ENCODE peak calls at places on chromosomes 11 and 22, in seven cellular contexts. M is psoas muscle, X is MM.1S, Q is endodermal cell, S is Panc1, A is mesothelial cell of epicardium, J is fibroblast of the aortic adventitia. F is an unnamed sample.

GRCh38 chr11:110086892-110087309 is 6.3 kb upstream of the ZC3H12C start:
- DNase-seq in M (no peak), X (no peak), Q (no peak), S (no peak), A (no peak), J (peak; percentile 77), F (no peak)

GRCh38 chr11:27392715-27393114 is 29.7 kb upstream of the CCDC34 start:
- DNase-seq in M (no peak), X (no peak), Q (no peak), S (no peak), A (no peak), J (peak; percentile 96), F (no peak)

GRCh38 chr11:10134975-10135481 is 159.0 kb downstream of the SBF2 start:
- DNase-seq in M (no peak), X (no peak), Q (no peak), S (no peak), A (no peak), J (no peak), F (no peak)

GRCh38 chr11:7941608-7942007 is at the start of gene OR10A3:
- DNase-seq in M (no peak), X (no peak), Q (no peak), S (no peak), A (no peak), J (no peak), F (no peak)

GRCh38 chr22:34960005-34960404 is 106.0 kb upstream of the ISX start:
- DNase-seq in M (no peak), X (no peak), Q (no peak), S (no peak), A (no peak), J (no peak), F (no peak)

GRCh38 chr22:45516923-45517675 is 14.4 kb downstream of the FBLN1 start:
- DNase-seq in M (no peak), X (no peak), Q (peak; percentile 72), S (no peak), A (no peak), J (peak; percentile 72), F (no peak)

GRCh38 chr22:43154887-43155536 is 3.7 kb downstream of the TSPO start:
- DNase-seq in M (peak; percentile 75), X (no peak), Q (no peak), S (no peak), A (no peak), J (no peak), F (no peak)

GRCh38 chr11:122633219-122633829 is 22.2 kb upstream of the UBASH3B start:
- DNase-seq in M (peak; percentile 54), X (peak; percentile 51), Q (peak; percentile 75), S (no peak), A (no peak), J (peak; percentile 78), F (no peak)

GRCh38 chr11:18527512-18527911 is 770 bp upstream of the TSG101 start:
- DNase-seq in M (no peak), X (peak; percentile 8), Q (no peak), S (peak; percentile 35), A (no peak), J (peak; percentile 16), F (no peak)

GRCh38 chr22:45164217-45165123 is 745 bp downstream of the NUP50 start:
- DNase-seq in M (peak; percentile 66), X (peak; percentile 21), Q (peak; percentile 79), S (no peak), A (peak; percentile 48), J (peak; percentile 23), F (no peak)

GRCh38 chr11:17596310-17596669 is 49.2 kb downstream of the OTOG start:
- DNase-seq in M (no peak), X (no peak), Q (peak; percentile 24), S (no peak), A (peak; percentile 20), J (no peak), F (no peak)

GRCh38 chr22:38943882-38944281 is 13.5 kb upstream of the APOBEC3A start:
- DNase-seq in M (no peak), X (no peak), Q (no peak), S (no peak), A (no peak), J (no peak), F (no peak)

GRCh38 chr11:75492181-75492820 is 33.4 kb downstream of the GDPD5 start:
- DNase-seq in M (no peak), X (no peak), Q (peak; percentile 88), S (no peak), A (no peak), J (no peak), F (no peak)

GRCh38 chr11:8814923-8815240 is 96.1 kb upstream of the AKIP1 start:
- DNase-seq in M (no peak), X (no peak), Q (peak; percentile 48), S (no peak), A (no peak), J (no peak), F (no peak)

GRCh38 chr22:35312198-35313059 is 12.7 kb downstream of the TOM1 start:
- DNase-seq in M (no peak), X (peak; percentile 23), Q (no peak), S (peak; percentile 12), A (no peak), J (peak; percentile 54), F (no peak)

GRCh38 chr22:45207981-45208664 is 32.6 kb downstream of the KIAA0930 start:
- DNase-seq in M (peak; percentile 36), X (no peak), Q (no peak), S (no peak), A (no peak), J (peak; percentile 57), F (no peak)

GRCh38 chr22:27299181-27300085 is 502.1 kb downstream of the MN1 start:
- DNase-seq in M (no peak), X (no peak), Q (peak; percentile 67), S (no peak), A (peak; percentile 43), J (no peak), F (no peak)

GRCh38 chr11:1000357-1000982 is 36.0 kb downstream of the MUC6 start:
- DNase-seq in M (no peak), X (no peak), Q (no peak), S (no peak), A (no peak), J (no peak), F (no peak)

GRCh38 chr11:118198370-118198769 is 21.9 kb upstream of the SCN2B start:
- DNase-seq in M (peak; percentile 89), X (peak; percentile 60), Q (peak; percentile 90), S (peak; percentile 42), A (peak; percentile 86), J (peak; percentile 67), F (no peak)

DNA sequence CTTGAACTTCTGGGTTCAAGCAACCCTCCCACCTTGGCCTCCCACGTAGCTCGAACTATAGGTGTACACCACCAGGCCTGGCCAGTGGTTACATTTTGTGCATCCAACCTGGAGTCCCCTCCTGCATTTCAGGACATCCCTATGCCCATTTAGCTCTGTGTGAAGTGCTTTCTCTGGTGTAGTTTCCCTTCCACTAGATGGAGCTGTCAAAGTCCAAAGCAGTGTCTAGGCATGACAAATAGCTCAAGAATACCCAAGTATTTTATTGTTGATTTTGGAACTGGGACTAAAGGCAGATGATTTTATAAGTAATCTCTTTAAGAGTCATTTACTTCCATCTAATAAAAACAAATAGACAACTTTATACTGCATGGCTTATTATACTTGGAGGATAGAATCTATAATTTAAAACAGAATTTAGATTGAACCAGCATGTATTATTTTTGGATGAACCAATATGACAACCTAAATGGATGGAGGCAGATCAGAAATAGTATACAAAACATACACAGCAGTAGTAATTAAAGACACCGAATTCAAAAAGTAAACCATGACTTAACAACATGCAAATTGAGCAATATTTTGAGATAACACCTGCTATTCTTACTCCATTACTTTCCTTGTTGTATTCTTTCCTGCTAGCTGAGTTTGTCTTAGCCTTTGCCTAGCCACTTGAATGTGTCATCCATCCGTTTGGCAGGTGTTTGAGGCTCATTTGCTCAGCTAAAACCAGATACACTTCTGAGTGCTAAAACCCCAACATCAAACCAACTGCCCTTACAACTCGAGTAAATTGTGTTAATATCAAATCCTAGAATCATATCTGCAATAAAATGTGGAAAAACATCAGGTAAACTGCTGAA is 37.7 kb downstream of the EIF4ENIF1 start:
- DNase-seq in M (no peak), X (peak; percentile 37), Q (peak; percentile 48), S (peak; percentile 22), A (no peak), J (peak; percentile 53), F (no peak)
- TF ChIP-seq CTCF in M (peak; percentile 37), X (peak; percentile 51), Q (peak; percentile 78), S (peak; percentile 60), A (no peak), J (peak; percentile 62), F (no peak)

GRCh38 chr22:22934543-22935055 is 47.0 kb downstream of the IGLL5 start:
- DNase-seq in M (peak; percentile 29), X (no peak), Q (no peak), S (no peak), A (no peak), J (no peak), F (no peak)

GRCh38 chr22:22935056-22935545 is 47.5 kb downstream of the IGLL5 start:
- DNase-seq in M (peak; percentile 28), X (no peak), Q (no peak), S (no peak), A (no peak), J (no peak), F (no peak)

GRCh38 chr22:22936190-22936914 is 48.7 kb downstream of the IGLL5 start:
- DNase-seq in M (no peak), X (no peak), Q (no peak), S (no peak), A (no peak), J (no peak), F (no peak)

GRCh38 chr22:22936915-22937656 is 49.5 kb downstream of the IGLL5 start:
- DNase-seq in M (no peak), X (no peak), Q (no peak), S (no peak), A (no peak), J (no peak), F (no peak)

DNA sequence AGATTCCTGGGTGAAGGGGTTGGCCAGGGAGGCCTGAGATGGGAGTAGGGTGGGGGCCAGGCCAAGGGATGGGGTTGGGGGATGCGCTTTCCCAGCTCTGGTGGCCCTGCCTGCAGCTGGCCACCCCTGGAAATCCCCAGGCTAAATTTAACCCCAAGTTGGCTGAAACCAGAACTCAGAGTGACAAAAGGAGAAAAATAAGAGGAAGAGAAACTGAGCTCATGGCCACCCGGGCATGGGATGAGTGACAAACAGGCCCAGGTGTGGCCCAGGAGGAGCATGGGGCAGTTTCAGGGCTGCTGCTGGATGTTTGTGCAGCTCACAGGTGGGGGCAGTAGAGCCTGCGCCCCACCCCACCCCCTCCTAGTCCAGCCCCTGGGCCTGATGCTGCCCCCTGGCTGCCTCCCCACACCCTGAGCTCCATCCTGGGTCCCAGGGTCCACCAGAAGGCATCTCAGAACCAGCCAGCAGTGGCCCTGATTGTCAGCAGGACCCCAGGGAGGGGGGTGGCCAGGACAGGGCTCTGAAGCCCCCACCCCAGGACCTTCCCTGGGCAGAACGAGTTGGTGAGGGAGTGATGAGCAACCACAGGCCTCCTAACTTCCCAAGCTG is 48.0 kb downstream of the IGLL5 start:
- DNase-seq in M (peak; percentile 36), X (peak; percentile 99), Q (peak; percentile 64), S (no peak), A (no peak), J (no peak), F (no peak)
- TF ChIP-seq CTCF in M (no peak), X (peak; percentile 83), Q (peak; percentile 64), S (no peak), A (no peak), J (no peak), F (no peak)

GRCh38 chr11:3109921-3110706 is 52.9 kb upstream of the CARS1 start:
- DNase-seq in M (peak; percentile 82), X (peak; percentile 44), Q (peak; percentile 87), S (no peak), A (no peak), J (peak; percentile 23), F (no peak)
- TF ChIP-seq CTCF in M (peak; percentile 78), X (peak; percentile 66), Q (peak; percentile 74), S (peak; percentile 67), A (peak; percentile 23), J (peak; percentile 70), F (peak; percentile 60)

GRCh38 chr11:93740802-93741093 is 547 bp downstream of the TAF1D start:
- DNase-seq in M (peak; percentile 83), X (peak; percentile 66), Q (peak; percentile 65), S (no peak), A (peak; percentile 58), J (peak; percentile 69), F (no peak)
- TF ChIP-seq CTCF in M (peak; percentile 9), X (no peak), Q (no peak), S (no peak), A (no peak), J (peak; percentile 14), F (no peak)